ENCODE peak calls at places on chromosomes 11 and 22, in ten cellular contexts. G is neural progenitor cell, I is dorsolateral prefrontal cortex, H is fibroblast of lung, N is tibial nerve, A is AG04450, Q is transverse colon, L is H9, O is H1, C is GM06990. V is an unnamed sample.

GRCh38 chr11:119370486-119371046 is 10.9 kb downstream of the USP2 start:
- DNase-seq in G (no peak), I (no peak), H (no peak), N (no peak), A (no peak), Q (peak; percentile 40), L (peak; percentile 29), O (no peak), C (no peak), V (no peak)

GRCh38 chr11:27440090-27440489 is 32.5 kb downstream of the LGR4 start:
- DNase-seq in G (no peak), I (no peak), H (no peak), N (no peak), A (no peak), Q (no peak), L (no peak), O (no peak), C (no peak), V (no peak)

GRCh38 chr22:50071432-50072166 is 13.5 kb upstream of the TTLL8 start:
- DNase-seq in G (no peak), I (no peak), H (no peak), N (no peak), A (no peak), Q (no peak), L (no peak), O (no peak), C (no peak), V (no peak)

GRCh38 chr11:44930588-44931302 is 19.9 kb downstream of the TP53I11 start:
- DNase-seq in G (no peak), I (no peak), H (no peak), N (no peak), A (no peak), Q (no peak), L (no peak), O (no peak), C (no peak), V (no peak)

GRCh38 chr22:50281384-50281760 is 11.2 kb upstream of the MAPK11 start:
- DNase-seq in G (no peak), I (no peak), H (no peak), N (no peak), A (no peak), Q (no peak), L (no peak), O (no peak), C (no peak), V (no peak)

GRCh38 chr11:100855466-100856067 is 168.5 kb downstream of the ARHGAP42 start:
- DNase-seq in G (peak; percentile 60), I (no peak), H (peak; percentile 62), N (no peak), A (no peak), Q (no peak), L (no peak), O (no peak), C (no peak), V (no peak)

GRCh38 chr11:2800655-2801531 is 84.7 kb downstream of the CDKN1C start:
- DNase-seq in G (no peak), I (no peak), H (no peak), N (no peak), A (no peak), Q (peak; percentile 3), L (peak; percentile 25), O (peak; percentile 42), C (no peak), V (no peak)

GRCh38 chr11:10622957-10623787 is 54.7 kb upstream of the LYVE1 start:
- DNase-seq in G (no peak), I (no peak), H (no peak), N (no peak), A (no peak), Q (no peak), L (no peak), O (peak; percentile 28), C (no peak), V (peak; percentile 8)

GRCh38 chr11:1303196-1303821 is 6.1 kb downstream of the TOLLIP start:
- DNase-seq in G (peak; percentile 57), I (peak; percentile 49), H (peak; percentile 26), N (no peak), A (no peak), Q (peak; percentile 49), L (peak; percentile 68), O (peak; percentile 83), C (no peak), V (no peak)

GRCh38 chr11:87428266-87428665 is 390.5 kb downstream of the TMEM135 start:
- DNase-seq in G (no peak), I (no peak), H (no peak), N (no peak), A (no peak), Q (no peak), L (no peak), O (no peak), C (no peak), V (no peak)

GRCh38 chr11:48683226-48683720 is 194.7 kb downstream of the OR4A47 start:
- DNase-seq in G (no peak), I (no peak), H (no peak), N (no peak), A (no peak), Q (no peak), L (no peak), O (no peak), C (no peak), V (no peak)

GRCh38 chr22:36335621-36336020 is 52.1 kb downstream of the MYH9 start:
- DNase-seq in G (no peak), I (no peak), H (no peak), N (no peak), A (no peak), Q (no peak), L (no peak), O (no peak), C (no peak), V (no peak)

GRCh38 chr22:36334838-36335603 is 52.7 kb downstream of the MYH9 start:
- DNase-seq in G (peak; percentile 78), I (peak; percentile 81), H (peak; percentile 90), N (no peak), A (peak; percentile 70), Q (no peak), L (no peak), O (no peak), C (no peak), V (no peak)

GRCh38 chr22:36332623-36333331 is 55.0 kb downstream of the MYH9 start:
- DNase-seq in G (no peak), I (no peak), H (peak; percentile 91), N (no peak), A (no peak), Q (peak; percentile 55), L (no peak), O (no peak), C (peak; percentile 72), V (peak; percentile 51)

GRCh38 chr22:36333632-36334031 is 54.1 kb downstream of the MYH9 start:
- DNase-seq in G (no peak), I (no peak), H (no peak), N (no peak), A (no peak), Q (no peak), L (no peak), O (no peak), C (no peak), V (no peak)

GRCh38 chr22:36334081-36334831 is 53.5 kb downstream of the MYH9 start:
- DNase-seq in G (peak; percentile 45), I (no peak), H (peak; percentile 46), N (no peak), A (no peak), Q (peak; percentile 52), L (peak; percentile 79), O (no peak), C (no peak), V (no peak)
- TF ChIP-seq CTCF in G (peak; percentile 14), I (peak; percentile 11), H (no peak), N (no peak), A (peak; percentile 25), Q (no peak), L (peak; percentile 57), O (peak; percentile 53), C (peak; percentile 32), V (no peak)

GRCh38 chr22:47444746-47445065 is 682.3 kb downstream of the TBC1D22A start:
- DNase-seq in G (no peak), I (no peak), H (no peak), N (no peak), A (no peak), Q (no peak), L (no peak), O (no peak), C (no peak), V (no peak)

GRCh38 chr22:47443836-47444745 is 681.6 kb downstream of the TBC1D22A start:
- DNase-seq in G (no peak), I (no peak), H (no peak), N (no peak), A (no peak), Q (no peak), L (no peak), O (no peak), C (no peak), V (no peak)

GRCh38 chr22:47445716-47446290 is 683.4 kb downstream of the TBC1D22A start:
- DNase-seq in G (no peak), I (no peak), H (no peak), N (no peak), A (no peak), Q (no peak), L (no peak), O (no peak), C (no peak), V (no peak)

GRCh38 chr22:47445212-47445611 is 682.8 kb downstream of the TBC1D22A start:
- DNase-seq in G (no peak), I (no peak), H (no peak), N (no peak), A (no peak), Q (no peak), L (no peak), O (no peak), C (no peak), V (no peak)

GRCh38 chr22:47442821-47443220 is 680.4 kb downstream of the TBC1D22A start:
- DNase-seq in G (no peak), I (no peak), H (no peak), N (no peak), A (no peak), Q (no peak), L (no peak), O (no peak), C (no peak), V (no peak)
- H3K27me3 ChIP-seq in G (no peaks in the 10 kb centered on the region), I (no peaks in the 10 kb centered on the region), H (no peaks in the 10 kb centered on the region), N (no peaks in the 10 kb centered on the region), A (no peaks in the 10 kb centered on the region), Q (no peaks in the 10 kb centered on the region), L (no peaks in the 10 kb centered on the region), O (no peaks in the 10 kb centered on the region), C (no peaks in the 10 kb centered on the region), V (no peaks in the 10 kb centered on the region)

GRCh38 chr11:66280428-66280827 is 2.5 kb downstream of the CNIH2 start:
- DNase-seq in G (peak; percentile 35), I (no peak), H (no peak), N (no peak), A (no peak), Q (no peak), L (no peak), O (no peak), C (no peak), V (no peak)
- TF ChIP-seq CTCF in G (no peak), I (no peak), H (no peak), N (no peak), A (no peak), Q (no peak), L (no peak), O (no peak), C (no peak), V (no peak)

DNA sequence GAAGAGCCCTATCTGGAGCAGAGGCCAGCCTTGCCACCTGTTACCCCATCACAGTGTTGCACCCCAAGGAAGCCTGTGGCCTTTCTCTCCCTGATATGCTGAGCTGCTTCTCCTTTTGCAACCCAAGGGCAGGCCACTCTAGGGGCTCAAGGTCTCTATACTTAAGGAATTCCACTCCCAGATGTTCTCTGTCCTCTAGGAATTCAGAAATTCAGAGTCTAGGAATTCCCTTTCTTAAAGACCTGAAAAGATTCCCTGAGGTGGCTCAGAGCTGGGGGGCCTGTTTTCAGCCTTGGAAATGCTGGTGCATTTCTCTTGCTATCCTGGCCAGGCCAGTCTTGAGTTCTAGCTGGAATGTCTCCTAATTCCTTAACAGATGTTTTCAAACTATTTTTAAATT is 68.0 kb upstream of the OLFML1 start:
- DNase-seq in G (peak; percentile 7), I (no peak), H (no peak), N (no peak), A (no peak), Q (no peak), L (no peak), O (no peak), C (no peak), V (no peak)
- H3K27me3 ChIP-seq in G (no peaks in the 10 kb centered on the region), I (no peaks in the 10 kb centered on the region), H (no peaks in the 10 kb centered on the region), N (no peaks in the 10 kb centered on the region), A (no peaks in the 10 kb centered on the region), Q (no peaks in the 10 kb centered on the region), L (no peaks in the 10 kb centered on the region), O (no peaks in the 10 kb centered on the region), C (no peaks in the 10 kb centered on the region), V (peaks cover 16% of the 10 kb centered on the region)